ENCODE peak calls at places on chromosomes 4 and X, in seven cellular contexts. C is activated T-helper 9 cell treated with anti-CD3 and anti-CD28 coated beads, Interleukin-2, amount 50 U/mL, for 16 hours; H is SK-N-SH; L is astrocyte; A is GM23248; T is stimulated activated CD4-positive, alpha-beta T cell treated with anti-CD3 and anti-CD28 coated beads, TNF-alpha, amount 100 ng/mL, for 4 hours; F is WTC11. U is an unnamed sample.

GRCh38 chr4:80610845-80611244 is 275.3 kb downstream of the CFAP299 start:
- DNase-seq in C (no peak), H (no peak), L (peak; percentile 47), A (peak; percentile 50), T (no peak), F (no peak), U (no peak)

GRCh38 chr4:25921922-25922321 is 7.9 kb downstream of the SMIM20 start:
- DNase-seq in C (no peak), H (no peak), L (no peak), A (no peak), T (no peak), F (no peak), U (no peak)

GRCh38 chr4:17763931-17764330 is 17.5 kb downstream of the FAM184B start:
- DNase-seq in C (no peak), H (peak; percentile 33), L (no peak), A (no peak), T (no peak), F (no peak), U (no peak)

GRCh38 chrX:47568656-47569295 is 7.8 kb downstream of the ARAF start:
- DNase-seq in C (no peak), H (peak; percentile 68), L (no peak), A (no peak), T (no peak), F (peak; percentile 39), U (no peak)

GRCh38 chr4:47642985-47643745 is 158.1 kb downstream of the ATP10D start:
- DNase-seq in C (no peak), H (no peak), L (peak; percentile 92), A (no peak), T (no peak), F (no peak), U (no peak)

GRCh38 chr4:71210831-71211230 is 128.0 kb upstream of the SLC4A4 start:
- DNase-seq in C (no peak), H (no peak), L (peak; percentile 70), A (peak; percentile 56), T (no peak), F (no peak), U (no peak)

GRCh38 chrX:129980540-129981206 is 1.8 kb upstream of the BCORL1 start:
- DNase-seq in C (peak; percentile 19), H (peak; percentile 82), L (no peak), A (peak; percentile 35), T (no peak), F (peak; percentile 57), U (no peak)

GRCh38 chr4:133151301-133151680 is 2.2 kb downstream of the PCDH10 start:
- DNase-seq in C (no peak), H (no peak), L (peak; percentile 30), A (peak; percentile 1), T (no peak), F (peak; percentile 57), U (peak; percentile 44)